ENCODE peak calls at places on chromosomes 1 and 21, in five cellular contexts. One of them, this sample, is unnamed.
A peak's percentile ranks its signal among the peaks of the same experiment; 100 is the strongest.

GRCh38 chr1:228158690-228159665 is 6.6 kb upstream of the IBA57 start:
- DNase-seq in fibroblast of lung: no peak
- DNase-seq in DND-41: no peak
- DNase-seq in SK-N-SH: no peak
- DNase-seq in transverse colon: no peak
- DNase-seq in this sample: no peak

GRCh38 chr1:28971980-28972771 is 57.8 kb downstream of the EPB41 start:
- DNase-seq in SK-N-SH: no peak
- DNase-seq in fibroblast of lung: peak; percentile 91
- DNase-seq in DND-41: no peak
- DNase-seq in transverse colon: no peak
- DNase-seq in this sample: no peak

GRCh38 chr1:116765962-116766361 is 11.7 kb downstream of the CD2 start:
- DNase-seq in DND-41: peak; percentile 7
- DNase-seq in SK-N-SH: no peak
- DNase-seq in fibroblast of lung: no peak
- DNase-seq in transverse colon: no peak
- DNase-seq in this sample: no peak

GRCh38 chr1:162391790-162392563 is 10.4 kb downstream of the C1orf226 start:
- DNase-seq in SK-N-SH: peak; percentile 54
- DNase-seq in transverse colon: no peak
- DNase-seq in DND-41: peak; percentile 30
- DNase-seq in fibroblast of lung: peak; percentile 70
- DNase-seq in this sample: peak; percentile 51

GRCh38 chr1:27139980-27140379 is 14.9 kb downstream of the SLC9A1 start:
- DNase-seq in fibroblast of lung: no peak
- DNase-seq in DND-41: no peak
- DNase-seq in SK-N-SH: no peak
- DNase-seq in transverse colon: no peak
- DNase-seq in this sample: no peak

GRCh38 chr1:29802181-29803068 is 566.1 kb downstream of the PTPRU start:
- DNase-seq in DND-41: no peak
- DNase-seq in fibroblast of lung: no peak
- DNase-seq in SK-N-SH: peak; percentile 37
- DNase-seq in transverse colon: no peak
- DNase-seq in this sample: no peak

GRCh38 chr1:24987875-24988559 is 57.9 kb upstream of the RUNX3 start:
- DNase-seq in SK-N-SH: no peak
- DNase-seq in transverse colon: no peak
- DNase-seq in DND-41: no peak
- DNase-seq in fibroblast of lung: no peak
- DNase-seq in this sample: peak; percentile 70

GRCh38 chr1:213123532-213123931 is 72.5 kb downstream of the RPS6KC1 start:
- DNase-seq in fibroblast of lung: peak; percentile 47
- DNase-seq in DND-41: no peak
- DNase-seq in SK-N-SH: no peak
- DNase-seq in transverse colon: no peak
- DNase-seq in this sample: no peak

GRCh38 chr1:234565132-234565531 is 44.8 kb downstream of the IRF2BP2 start:
- DNase-seq in transverse colon: no peak
- DNase-seq in SK-N-SH: no peak
- DNase-seq in DND-41: no peak
- DNase-seq in fibroblast of lung: no peak
- DNase-seq in this sample: no peak

GRCh38 chr1:8061673-8062386 is 35.7 kb upstream of the ERRFI1 start:
- DNase-seq in DND-41: no peak
- DNase-seq in fibroblast of lung: peak; percentile 49
- DNase-seq in transverse colon: no peak
- DNase-seq in SK-N-SH: no peak
- DNase-seq in this sample: no peak

GRCh38 chr1:193019442-193020026 is 39.6 kb downstream of the UCHL5 start:
- DNase-seq in DND-41: no peak
- DNase-seq in SK-N-SH: peak; percentile 9
- DNase-seq in transverse colon: no peak
- DNase-seq in fibroblast of lung: peak; percentile 80
- DNase-seq in this sample: peak; percentile 49

GRCh38 chr21:34852438-34852837 is 183.6 kb downstream of the CLIC6 start:
- DNase-seq in fibroblast of lung: no peak
- DNase-seq in transverse colon: no peak
- DNase-seq in DND-41: no peak
- DNase-seq in SK-N-SH: no peak
- DNase-seq in this sample: no peak

GRCh38 chr1:45009956-45010854 is 919 bp downstream of the HECTD3 start:
- DNase-seq in transverse colon: peak; percentile 82
- DNase-seq in DND-41: peak; percentile 47
- DNase-seq in fibroblast of lung: no peak
- DNase-seq in SK-N-SH: peak; percentile 56
- DNase-seq in this sample: peak; percentile 30

GRCh38 chr1:76129731-76130130 is 55.2 kb downstream of the ST6GALNAC3 start:
- DNase-seq in DND-41: no peak
- DNase-seq in fibroblast of lung: no peak
- DNase-seq in transverse colon: no peak
- DNase-seq in SK-N-SH: no peak
- DNase-seq in this sample: no peak

GRCh38 chr21:15001773-15002647 is 62.8 kb downstream of the NRIP1 start:
- DNase-seq in transverse colon: no peak
- DNase-seq in SK-N-SH: no peak
- DNase-seq in fibroblast of lung: no peak
- DNase-seq in DND-41: no peak
- DNase-seq in this sample: peak; percentile 24

GRCh38 chr1:88145752-88146151 is 538.3 kb upstream of the PKN2 start:
- DNase-seq in SK-N-SH: no peak
- DNase-seq in DND-41: no peak
- DNase-seq in transverse colon: no peak
- DNase-seq in fibroblast of lung: peak; percentile 2
- DNase-seq in this sample: no peak

GRCh38 chr1:204889681-204890373 is 19.2 kb downstream of the NFASC start:
- DNase-seq in DND-41: no peak
- DNase-seq in transverse colon: no peak
- DNase-seq in SK-N-SH: peak; percentile 79
- DNase-seq in fibroblast of lung: no peak
- DNase-seq in this sample: no peak

GRCh38 chr1:174153085-174153824 is 6.1 kb upstream of the RABGAP1L start:
- DNase-seq in transverse colon: no peak
- DNase-seq in DND-41: no peak
- DNase-seq in fibroblast of lung: no peak
- DNase-seq in SK-N-SH: no peak
- DNase-seq in this sample: peak; percentile 74

GRCh38 chr1:218346391-218347204 is 1.5 kb downstream of the TGFB2 start:
- DNase-seq in transverse colon: no peak
- DNase-seq in SK-N-SH: no peak
- DNase-seq in fibroblast of lung: peak; percentile 44
- DNase-seq in DND-41: no peak
- DNase-seq in this sample: peak; percentile 27

GRCh38 chr1:232894436-232894835 is 56.0 kb upstream of the NTPCR start:
- DNase-seq in DND-41: no peak
- DNase-seq in SK-N-SH: no peak
- DNase-seq in fibroblast of lung: no peak
- DNase-seq in transverse colon: no peak
- DNase-seq in this sample: no peak

GRCh38 chr1:236058141-236058626 is 6.7 kb downstream of the NID1 start:
- DNase-seq in transverse colon: no peak
- DNase-seq in fibroblast of lung: peak; percentile 61
- DNase-seq in DND-41: no peak
- DNase-seq in SK-N-SH: peak; percentile 75
- DNase-seq in this sample: peak; percentile 74

GRCh38 chr1:20787775-20788488 is 825 bp upstream of the HP1BP3 start:
- DNase-seq in DND-41: no peak
- DNase-seq in fibroblast of lung: peak; percentile 69
- DNase-seq in transverse colon: peak; percentile 20
- DNase-seq in SK-N-SH: peak; percentile 34
- DNase-seq in this sample: peak; percentile 22

GRCh38 chr1:22612657-22613056 is 23.8 kb upstream of the C1QA start:
- DNase-seq in SK-N-SH: peak; percentile 56
- DNase-seq in DND-41: no peak
- DNase-seq in transverse colon: no peak
- DNase-seq in fibroblast of lung: no peak
- DNase-seq in this sample: no peak

GRCh38 chr1:201171063-201172036 is 17.1 kb upstream of the TMEM9 start:
- DNase-seq in DND-41: no peak
- DNase-seq in transverse colon: peak; percentile 45
- DNase-seq in fibroblast of lung: peak; percentile 36
- DNase-seq in SK-N-SH: peak; percentile 85
- DNase-seq in this sample: peak; percentile 48

GRCh38 chr21:38544681-38545080 is 46.4 kb upstream of the ERG start:
- DNase-seq in fibroblast of lung: no peak
- DNase-seq in DND-41: no peak
- DNase-seq in SK-N-SH: no peak
- DNase-seq in transverse colon: no peak
- DNase-seq in this sample: no peak

GRCh38 chr1:151860504-151861187 is 7.1 kb upstream of the THEM5 start:
- DNase-seq in transverse colon: no peak
- DNase-seq in fibroblast of lung: no peak
- DNase-seq in DND-41: no peak
- DNase-seq in SK-N-SH: no peak
- DNase-seq in this sample: no peak

GRCh38 chr1:23561813-23562100 is 2.5 kb upstream of the ID3 start:
- DNase-seq in transverse colon: no peak
- DNase-seq in SK-N-SH: no peak
- DNase-seq in DND-41: no peak
- DNase-seq in fibroblast of lung: no peak
- DNase-seq in this sample: no peak

GRCh38 chr1:109781807-109782206 is 18.1 kb upstream of the EPS8L3 start:
- DNase-seq in transverse colon: no peak
- DNase-seq in SK-N-SH: no peak
- DNase-seq in fibroblast of lung: peak; percentile 31
- DNase-seq in DND-41: no peak
- DNase-seq in this sample: no peak

GRCh38 chr1:10691740-10692125 is 104.7 kb downstream of the CASZ1 start:
- DNase-seq in SK-N-SH: no peak
- DNase-seq in transverse colon: peak; percentile 51
- DNase-seq in fibroblast of lung: no peak
- DNase-seq in DND-41: no peak
- DNase-seq in this sample: peak; percentile 51
- H3K4me3 ChIP-seq in SK-N-SH: no peak overlapping the region
- H3K4me3 ChIP-seq in transverse colon: no peak overlapping the region
- H3K4me3 ChIP-seq in fibroblast of lung: no peak overlapping the region
- H3K4me3 ChIP-seq in DND-41: no peak overlapping the region
- H3K4me3 ChIP-seq in this sample: no peak overlapping the region

GRCh38 chr1:31955917-31956736 is 18.0 kb upstream of the PTP4A2 start:
- DNase-seq in SK-N-SH: no peak
- DNase-seq in fibroblast of lung: peak; percentile 100
- DNase-seq in transverse colon: peak; percentile 86
- DNase-seq in DND-41: peak; percentile 80
- DNase-seq in this sample: peak; percentile 97
- TF ChIP-seq CTCF in SK-N-SH: peak; percentile 47
- TF ChIP-seq CTCF in fibroblast of lung: peak; percentile 51
- TF ChIP-seq CTCF in transverse colon: no peak
- TF ChIP-seq CTCF in DND-41: peak; percentile 24
- TF ChIP-seq CTCF in this sample: peak; percentile 29

GRCh38 chr1:14946011-14946359 is 207.6 kb upstream of the TMEM51 start:
- DNase-seq in DND-41: no peak
- DNase-seq in transverse colon: no peak
- DNase-seq in fibroblast of lung: no peak
- DNase-seq in SK-N-SH: no peak
- DNase-seq in this sample: no peak

GRCh38 chr1:14944471-14944981 is 209.0 kb upstream of the TMEM51 start:
- DNase-seq in SK-N-SH: no peak
- DNase-seq in fibroblast of lung: no peak
- DNase-seq in transverse colon: no peak
- DNase-seq in DND-41: no peak
- DNase-seq in this sample: no peak

GRCh38 chr1:14943516-14943851 is 210.1 kb upstream of the TMEM51 start:
- DNase-seq in fibroblast of lung: no peak
- DNase-seq in SK-N-SH: no peak
- DNase-seq in DND-41: no peak
- DNase-seq in transverse colon: no peak
- DNase-seq in this sample: no peak

GRCh38 chr1:14946567-14947285 is 206.8 kb upstream of the TMEM51 start:
- DNase-seq in transverse colon: peak; percentile 21
- DNase-seq in DND-41: no peak
- DNase-seq in SK-N-SH: no peak
- DNase-seq in fibroblast of lung: peak; percentile 74
- DNase-seq in this sample: no peak

DNA sequence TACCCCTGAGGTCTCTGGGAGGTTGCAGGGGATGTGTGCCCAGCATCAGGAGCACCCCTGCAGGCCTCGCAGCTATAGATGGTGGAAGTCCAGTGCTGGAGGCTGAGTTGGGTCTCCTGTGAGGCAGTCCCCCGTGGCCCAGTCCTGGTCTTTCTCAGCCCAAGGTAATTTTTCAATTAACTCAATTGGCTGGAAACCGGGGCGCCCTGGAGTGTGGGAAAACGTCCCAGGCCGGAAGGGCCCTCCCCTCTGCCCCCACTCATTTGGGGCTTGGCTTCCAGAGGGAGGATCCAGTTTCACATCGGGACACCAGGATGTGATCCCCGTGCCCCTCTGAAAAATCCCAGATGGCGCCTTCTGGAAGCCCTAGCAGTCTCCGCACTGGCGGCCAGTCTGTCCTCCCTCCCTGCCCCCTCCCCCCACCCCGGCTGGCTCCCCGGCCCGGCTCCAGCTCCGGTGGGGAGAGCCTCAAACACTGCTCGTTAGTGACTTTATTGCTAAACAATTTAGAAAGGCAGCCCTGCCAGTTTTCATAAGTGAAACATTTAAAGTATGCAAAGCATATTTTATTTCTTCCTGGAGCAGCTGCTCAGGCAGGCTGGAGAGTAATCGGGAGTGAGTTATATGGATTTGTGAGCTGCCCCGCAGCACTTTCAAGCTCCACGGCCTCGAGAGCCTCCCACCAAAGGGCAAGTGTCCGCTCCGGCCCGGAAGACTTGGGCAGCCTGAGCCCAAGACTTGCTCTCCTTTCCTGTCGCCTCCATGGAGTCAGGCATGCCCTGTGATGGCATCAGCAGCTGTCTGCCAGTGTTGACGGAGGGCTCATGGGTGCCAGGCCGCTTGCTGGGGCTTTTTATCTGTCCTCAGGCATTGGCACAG is 208.2 kb upstream of the TMEM51 start:
- DNase-seq in fibroblast of lung: peak; percentile 89
- DNase-seq in DND-41: no peak
- DNase-seq in SK-N-SH: peak; percentile 85
- DNase-seq in transverse colon: peak; percentile 50
- DNase-seq in this sample: no peak
- H3K4me3 ChIP-seq in fibroblast of lung: no peak overlapping the region
- H3K4me3 ChIP-seq in DND-41: no peak overlapping the region
- H3K4me3 ChIP-seq in SK-N-SH: peak overlapping the region; percentile 56
- H3K4me3 ChIP-seq in transverse colon: no peak overlapping the region
- H3K4me3 ChIP-seq in this sample: no peak overlapping the region

GRCh38 chr1:31706384-31707058 is 2.7 kb upstream of the COL16A1 start:
- DNase-seq in transverse colon: no peak
- DNase-seq in DND-41: no peak
- DNase-seq in SK-N-SH: peak; percentile 85
- DNase-seq in fibroblast of lung: no peak
- DNase-seq in this sample: no peak

GRCh38 chr1:31704261-31705079 is 653 bp upstream of the COL16A1 start:
- DNase-seq in DND-41: no peak
- DNase-seq in transverse colon: peak; percentile 44
- DNase-seq in fibroblast of lung: peak; percentile 90
- DNase-seq in SK-N-SH: peak; percentile 18
- DNase-seq in this sample: peak; percentile 23

GRCh38 chr1:31702836-31703404 is 897 bp downstream of the COL16A1 start:
- DNase-seq in transverse colon: no peak
- DNase-seq in DND-41: no peak
- DNase-seq in SK-N-SH: peak; percentile 49
- DNase-seq in fibroblast of lung: no peak
- DNase-seq in this sample: no peak

GRCh38 chr1:31703431-31704260 is at the start of gene COL16A1:
- DNase-seq in DND-41: no peak
- DNase-seq in fibroblast of lung: peak; percentile 79
- DNase-seq in SK-N-SH: peak; percentile 85
- DNase-seq in transverse colon: peak; percentile 63
- DNase-seq in this sample: no peak

GRCh38 chr1:31705080-31705866 is 1.5 kb upstream of the COL16A1 start:
- DNase-seq in SK-N-SH: peak; percentile 62
- DNase-seq in DND-41: peak; percentile 68
- DNase-seq in transverse colon: peak; percentile 64
- DNase-seq in fibroblast of lung: peak; percentile 74
- DNase-seq in this sample: peak; percentile 70
- TF ChIP-seq CTCF in SK-N-SH: no peak
- TF ChIP-seq CTCF in DND-41: peak; percentile 48
- TF ChIP-seq CTCF in transverse colon: peak; percentile 34
- TF ChIP-seq CTCF in fibroblast of lung: peak; percentile 28
- TF ChIP-seq CTCF in this sample: peak; percentile 40

This sample was measured in GM12865.